ENCODE peak calls at places on chromosome 4, in four cellular contexts. F is AG08395, J is NT2/D1, K is NCI-H748 treated with DMSO at 0.1 percent for 48 hours. P is an unnamed sample.

GRCh38 chr4:98601719-98602118 is 56.7 kb downstream of the TSPAN5 start:
- DNase-seq in J (no peak), F (no peak), K (no peak), P (no peak)

GRCh38 chr4:1684756-1685603 is 867 bp upstream of the FAM53A start:
- DNase-seq in K (no peak), J (no peak), F (no peak), P (no peak)

GRCh38 chr4:28686618-28687017 is 1826.0 kb downstream of the STIM2 start:
- DNase-seq in K (peak; percentile 31), J (peak; percentile 52), F (peak; percentile 13), P (no peak)

GRCh38 chr4:162201673-162202072 is 37.9 kb upstream of the FSTL5 start:
- DNase-seq in F (no peak), K (no peak), J (no peak), P (no peak)

GRCh38 chr4:79678472-79679202 is 270.6 kb upstream of the GK2 start:
- DNase-seq in K (no peak), J (no peak), F (no peak), P (no peak)

GRCh38 chr4:152515678-152516077 is 20.2 kb downstream of the FBXW7 start:
- DNase-seq in K (no peak), J (no peak), F (peak; percentile 71), P (no peak)

GRCh38 chr4:162456106-162456505 is 292.3 kb upstream of the FSTL5 start:
- DNase-seq in K (no peak), J (no peak), F (no peak), P (no peak)

GRCh38 chr4:77599378-77599777 is 6.2 kb upstream of the CXCL13 start:
- DNase-seq in F (peak; percentile 66), J (peak; percentile 5), K (no peak), P (no peak)

GRCh38 chr4:137861682-137862081 is 329.4 kb upstream of the PCDH18 start:
- DNase-seq in J (no peak), F (peak; percentile 14), K (no peak), P (no peak)

GRCh38 chr4:15781427-15782095 is 3.4 kb downstream of the CD38 start:
- DNase-seq in K (no peak), J (no peak), F (no peak), P (no peak)

GRCh38 chr4:119103263-119103662 is 32.4 kb upstream of the MYOZ2 start:
- DNase-seq in J (no peak), F (peak; percentile 84), K (no peak), P (no peak)

GRCh38 chr4:132646186-132646585 is 502.9 kb upstream of the PCDH10 start:
- DNase-seq in J (no peak), F (no peak), K (no peak), P (no peak)

GRCh38 chr4:145179201-145179860 is 1.1 kb downstream of the OTUD4 start:
- DNase-seq in F (peak; percentile 56), K (no peak), J (no peak), P (no peak)

GRCh38 chr4:89101256-89102161 is 9.8 kb upstream of the TIGD2 start:
- DNase-seq in J (no peak), F (no peak), K (no peak), P (no peak)

P was measured in NCI-H1436.